ENCODE peak calls at places on chromosome 10, in four cellular contexts. T is HepG2, P is GM12878, Y is H1. M is an unnamed sample.

GRCh38 chr10:131167036-131167860 is 144.3 kb downstream of the TCERG1L start:
- DNase-seq in T (no peak), P (no peak), Y (no peak), M (no peak)

GRCh38 chr10:91051834-91052233 is 130.9 kb upstream of the ANKRD1 start:
- DNase-seq in T (no peak), P (no peak), Y (no peak), M (no peak)

GRCh38 chr10:79407811-79408795 is 37.3 kb downstream of the ZCCHC24 start:
- DNase-seq in T (no peak), P (no peak), Y (no peak), M (no peak)

GRCh38 chr10:89518876-89519842 is 16.2 kb downstream of the SLC16A12 start:
- DNase-seq in T (no peak), P (no peak), Y (no peak), M (no peak)

GRCh38 chr10:110416776-110417732 is 80.7 kb upstream of the DUSP5 start:
- DNase-seq in T (no peak), P (no peak), Y (no peak), M (no peak)

GRCh38 chr10:69739561-69739960 is 62.1 kb upstream of the COL13A1 start:
- DNase-seq in T (no peak), P (no peak), Y (no peak), M (no peak)

GRCh38 chr10:72084094-72084459 is 4.3 kb downstream of the SPOCK2 start:
- DNase-seq in T (no peak), P (no peak), Y (no peak), M (no peak)

GRCh38 chr10:16967000-16967865 is 150.0 kb upstream of the RSU1 start:
- DNase-seq in T (no peak), P (no peak), Y (no peak), M (no peak)

GRCh38 chr10:58773351-58773750 is 260.7 kb downstream of the BICC1 start:
- DNase-seq in T (no peak), P (no peak), Y (no peak), M (no peak)

GRCh38 chr10:28211759-28212158 is 91.1 kb downstream of the MPP7 start:
- DNase-seq in T (no peak), P (no peak), Y (no peak), M (peak; percentile 78)

GRCh38 chr10:124069341-124069740 is 24.1 kb downstream of the CHST15 start:
- DNase-seq in T (no peak), P (no peak), Y (no peak), M (no peak)

GRCh38 chr10:128463991-128464755 is 337.9 kb upstream of the MKI67 start:
- DNase-seq in T (peak; percentile 51), P (peak; percentile 4), Y (no peak), M (peak; percentile 92)

GRCh38 chr10:86168256-86168655 is 198.3 kb downstream of the GRID1 start:
- DNase-seq in T (no peak), P (no peak), Y (no peak), M (no peak)

GRCh38 chr10:86169066-86169465 is 197.5 kb downstream of the GRID1 start:
- DNase-seq in T (no peak), P (no peak), Y (no peak), M (no peak)

GRCh38 chr10:86165666-86166065 is 200.9 kb downstream of the GRID1 start:
- DNase-seq in T (no peak), P (no peak), Y (no peak), M (no peak)

GRCh38 chr10:86167762-86168128 is 198.8 kb downstream of the GRID1 start:
- DNase-seq in T (no peak), P (no peak), Y (no peak), M (no peak)

GRCh38 chr10:86167101-86167761 is 199.4 kb downstream of the GRID1 start:
- DNase-seq in T (no peak), P (no peak), Y (no peak), M (no peak)
- TF ChIP-seq SUZ12 in T (no peak), P (no peak), Y (no peak), M (no peak)

GRCh38 chr10:129594811-129595210 is 127.8 kb downstream of the MGMT start:
- DNase-seq in T (no peak), P (no peak), Y (no peak), M (no peak)
- TF ChIP-seq YY1 in T (no peak), P (no peak), Y (no peak), M (no peak)

GRCh38 chr10:108130575-108130974 is 966.1 kb upstream of the SORCS1 start:
- DNase-seq in T (no peak), P (no peak), Y (no peak), M (no peak)
- TF ChIP-seq SUZ12 in T (no peak), P (no peak), Y (no peak), M (no peak)

GRCh38 chr10:34125702-34126101 is 689.4 kb downstream of the PARD3 start:
- DNase-seq in T (no peak), P (no peak), Y (no peak), M (no peak)

GRCh38 chr10:34121974-34122282 is 693.2 kb downstream of the PARD3 start:
- DNase-seq in T (no peak), P (peak; percentile 20), Y (no peak), M (no peak)

GRCh38 chr10:34121125-34121973 is 693.7 kb downstream of the PARD3 start:
- DNase-seq in T (peak; percentile 98), P (no peak), Y (no peak), M (no peak)

GRCh38 chr10:34127676-34128075 is 687.4 kb downstream of the PARD3 start:
- DNase-seq in T (no peak), P (no peak), Y (no peak), M (no peak)

GRCh38 chr10:34124522-34125035 is 690.5 kb downstream of the PARD3 start:
- DNase-seq in T (peak; percentile 81), P (no peak), Y (no peak), M (no peak)
- TF ChIP-seq YY1 in T (no peak), P (no peak), Y (no peak), M (no peak)

GRCh38 chr10:60564475-60564874 is 174.8 kb upstream of the ANK3 start:
- DNase-seq in T (no peak), P (no peak), Y (no peak), M (no peak)
- TF ChIP-seq SUZ12 in T (no peak), P (no peak), Y (no peak), M (no peak)